ENCODE peak calls at places on chromosomes 2 and 18, in four cellular contexts. A is AG08396, Z is memory B cell, F is GOT3. V is an unnamed sample.

GRCh38 chr2:47150175-47150574 is 4.9 kb downstream of the STPG4 start:
- DNase-seq in A (no peak), Z (no peak), F (no peak), V (no peak)

GRCh38 chr2:73971722-73972121 is 13.0 kb upstream of the TET3 start:
- DNase-seq in A (no peak), F (no peak), Z (no peak), V (no peak)

GRCh38 chr18:77132369-77133050 is at the start of gene MBP:
- DNase-seq in F (no peak), A (peak), Z (no peak), V (no peak)

GRCh38 chr18:55124078-55124477 is 164.8 kb upstream of the CCDC68 start:
- DNase-seq in A (no peak), F (no peak), Z (no peak), V (no peak)

GRCh38 chr18:45521151-45521550 is 94.1 kb upstream of the SLC14A2 start:
- DNase-seq in A (peak), F (no peak), Z (no peak), V (no peak)

GRCh38 chr2:159574246-159574645 is 42.1 kb downstream of the BAZ2B start:
- DNase-seq in F (no peak), Z (no peak), A (peak), V (no peak)

GRCh38 chr2:18546586-18546985 is 13.9 kb downstream of the RDH14 start:
- DNase-seq in A (no peak), F (no peak), Z (no peak), V (no peak)

GRCh38 chr2:210523650-210524289 is 32.6 kb upstream of the CPS1 start:
- DNase-seq in Z (no peak), F (no peak), A (no peak), V (no peak)

GRCh38 chr18:22169889-22170420 is 566 bp downstream of the GATA6 start:
- DNase-seq in A (peak), Z (no peak), F (no peak), V (no peak)

GRCh38 chr2:96174251-96175144 is 29.3 kb upstream of the DUSP2 start:
- DNase-seq in F (peak), A (peak), Z (peak), V (peak)

GRCh38 chr2:99802730-99803129 is 312.9 kb upstream of the REV1 start:
- DNase-seq in A (no peak), F (no peak), Z (no peak), V (no peak)

GRCh38 chr2:174788291-174788929 is 24.1 kb upstream of the CHRNA1 start:
- DNase-seq in F (no peak), Z (no peak), A (peak), V (no peak)

GRCh38 chr2:5766051-5766450 is 73.9 kb downstream of the SOX11 start:
- DNase-seq in F (no peak), Z (no peak), A (peak), V (no peak)

GRCh38 chr2:130835766-130836015 is 1.0 kb upstream of the ARHGEF4 start:
- DNase-seq in F (no peak), Z (no peak), A (no peak), V (no peak)

GRCh38 chr18:3726241-3726951 is 276.4 kb downstream of the TGIF1 start:
- DNase-seq in A (no peak), F (no peak), Z (no peak), V (no peak)

GRCh38 chr2:65056990-65057375 is 767 bp downstream of the CEP68 start:
- DNase-seq in Z (no peak), A (peak), F (no peak), V (no peak)

GRCh38 chr18:3604626-3605408 is 154.8 kb downstream of the TGIF1 start:
- DNase-seq in F (no peak), A (no peak), Z (no peak), V (no peak)

GRCh38 chr2:66001538-66001937 is 433.4 kb upstream of the MEIS1 start:
- DNase-seq in A (no peak), Z (no peak), F (no peak), V (no peak)

GRCh38 chr2:7788736-7789135 is 871.5 kb downstream of the RNF144A start:
- DNase-seq in F (no peak), Z (no peak), A (no peak), V (no peak)

GRCh38 chr2:44623622-44624351 is 262.0 kb downstream of the CAMKMT start:
- DNase-seq in Z (no peak), F (no peak), A (no peak), V (no peak)

GRCh38 chr2:58598171-58598570 is 357.0 kb upstream of the FANCL start:
- DNase-seq in F (no peak), Z (no peak), A (no peak), V (no peak)

GRCh38 chr2:20224716-20225293 is at the start of gene SDC1:
- DNase-seq in A (peak), Z (no peak), F (no peak), V (no peak)

GRCh38 chr2:168466190-168466737 is 10.2 kb downstream of the CERS6 start:
- DNase-seq in A (no peak), Z (no peak), F (no peak), V (no peak)

GRCh38 chr18:46856975-46857374 is 60.3 kb downstream of the PIAS2 start:
- DNase-seq in Z (no peak), F (no peak), A (peak), V (no peak)

GRCh38 chr18:26549486-26550435 is 1.4 kb upstream of the KCTD1 start:
- DNase-seq in F (no peak), Z (peak), A (peak), V (no peak)

GRCh38 chr18:6886931-6887330 is 157.4 kb downstream of the ARHGAP28 start:
- DNase-seq in Z (no peak), F (no peak), A (no peak), V (no peak)

GRCh38 chr2:105809099-105809473 is 64.4 kb downstream of the NCK2 start:
- DNase-seq in A (no peak), Z (no peak), F (no peak), V (no peak)

GRCh38 chr18:36825526-36825925 is 3.3 kb downstream of the TPGS2 start:
- DNase-seq in F (no peak), Z (no peak), A (no peak), V (no peak)

GRCh38 chr2:86044045-86044444 is 61.6 kb downstream of the POLR1A start:
- DNase-seq in F (no peak), Z (no peak), A (no peak), V (no peak)

GRCh38 chr18:3995476-3996102 is 459.5 kb downstream of the DLGAP1 start:
- DNase-seq in F (no peak), A (no peak), Z (peak), V (no peak)

GRCh38 chr2:146037334-146037870 is 1517.5 kb upstream of the ZEB2 start:
- DNase-seq in F (no peak), A (no peak), Z (no peak), V (no peak)

GRCh38 chr2:240429341-240429871 is 6.1 kb upstream of the GPC1 start:
- DNase-seq in Z (no peak), A (no peak), F (no peak), V (no peak)

GRCh38 chr18:48514786-48515185 is 24.0 kb upstream of the CTIF start:
- DNase-seq in F (no peak), A (no peak), Z (no peak), V (no peak)

GRCh38 chr2:69309336-69310048 is 77.5 kb downstream of the GFPT1 start:
- DNase-seq in A (peak), Z (no peak), F (no peak), V (no peak)

GRCh38 chr2:30979822-30980245 is 158.4 kb downstream of the GALNT14 start:
- DNase-seq in F (no peak), Z (no peak), A (peak), V (peak)

GRCh38 chr2:52686935-52687334 is 1080.7 kb upstream of the CHAC2 start:
- DNase-seq in F (no peak), Z (no peak), A (no peak), V (no peak)

GRCh38 chr2:191376981-191377629 is 131.9 kb downstream of the MYO1B start:
- DNase-seq in F (peak), A (peak), Z (no peak), V (peak)

GRCh38 chr18:60892855-60893254 is 440.4 kb upstream of the CDH20 start:
- DNase-seq in A (no peak), Z (no peak), F (no peak), V (no peak)

GRCh38 chr2:125745514-125745913 is 910.4 kb upstream of the GYPC start:
- DNase-seq in A (no peak), Z (no peak), F (no peak), V (no peak)

V was measured in thoracic aorta.